ENCODE peak calls at places on chromosomes 6 and 20, in four cellular contexts. A is activated B cell treated with CpG ODN at 0.5 μM for 24 hours, Z is epithelial cell of esophagus, R is tibial nerve. N is an unnamed sample.

GRCh38 chr6:151029976-151030375 is 164.5 kb downstream of the MTHFD1L start:
- DNase-seq in A (no peak), Z (no peak), R (no peak), N (no peak)

GRCh38 chr20:57450419-57450818 is 59.2 kb downstream of the RBM38 start:
- DNase-seq in Z (no peak), A (peak), R (no peak), N (no peak)

GRCh38 chr6:83057705-83058321 is 7.8 kb downstream of the UBE3D start:
- DNase-seq in A (no peak), Z (peak), R (no peak), N (peak)

GRCh38 chr6:1020133-1020532 is 291.8 kb upstream of the FOXQ1 start:
- DNase-seq in A (no peak), Z (no peak), R (no peak), N (no peak)

GRCh38 chr6:64037421-64037820 is 401.8 kb downstream of the PHF3 start:
- DNase-seq in Z (peak), A (no peak), R (no peak), N (no peak)

GRCh38 chr6:48141975-48142374 is 31.0 kb upstream of the PTCHD4 start:
- DNase-seq in R (no peak), A (no peak), Z (peak), N (no peak)

GRCh38 chr6:134097114-134097707 is 44.8 kb upstream of the SLC2A12 start:
- DNase-seq in A (no peak), R (peak), Z (peak), N (peak)

GRCh38 chr6:3876131-3876530 is 27.0 kb downstream of the FAM50B start:
- DNase-seq in R (peak), Z (no peak), A (no peak), N (no peak)

GRCh38 chr6:155444120-155444917 is 11.3 kb downstream of the NOX3 start:
- DNase-seq in Z (no peak), R (no peak), A (no peak), N (peak)

GRCh38 chr6:106924699-106925523 is 49.6 kb downstream of the CD24 start:
- DNase-seq in A (no peak), Z (no peak), R (no peak), N (no peak)

GRCh38 chr6:131116755-131117360 is 18.4 kb upstream of the AKAP7 start:
- DNase-seq in R (no peak), A (no peak), Z (peak), N (peak)
- TF ChIP-seq CTCF in R (peak), A (peak), Z (peak), N (peak)

GRCh38 chr6:30895343-30895742 is 11.0 kb downstream of the DDR1 start:
- DNase-seq in R (no peak), A (no peak), Z (no peak), N (no peak)

GRCh38 chr6:30897882-30898281 is 10.1 kb upstream of the GTF2H4 start:
- DNase-seq in R (no peak), Z (no peak), A (no peak), N (no peak)

GRCh38 chr6:30894935-30895334 is 10.6 kb downstream of the DDR1 start:
- DNase-seq in A (no peak), R (no peak), Z (no peak), N (no peak)

GRCh38 chr6:30894381-30894780 is 10.1 kb downstream of the DDR1 start:
- DNase-seq in A (no peak), R (no peak), Z (no peak), N (no peak)

DNA sequence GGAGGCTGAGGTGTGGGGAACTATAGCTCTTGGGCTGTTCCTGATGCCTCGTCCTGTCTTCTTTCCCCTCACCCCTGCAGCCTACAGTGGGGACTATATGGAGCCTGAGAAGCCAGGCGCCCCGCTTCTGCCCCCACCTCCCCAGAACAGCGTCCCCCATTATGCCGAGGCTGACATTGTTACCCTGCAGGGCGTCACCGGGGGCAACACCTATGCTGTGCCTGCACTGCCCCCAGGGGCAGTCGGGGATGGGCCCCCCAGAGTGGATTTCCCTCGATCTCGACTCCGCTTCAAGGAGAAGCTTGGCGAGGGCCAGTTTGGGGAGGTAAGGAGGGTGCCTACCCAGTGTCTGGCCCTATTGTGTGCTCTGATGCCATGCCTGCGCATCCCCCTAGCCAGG is 11.5 kb upstream of the GTF2H4 start:
- DNase-seq in Z (no peak), R (no peak), A (no peak), N (no peak)
- TF ChIP-seq CTCF in Z (no peak), R (no peak), A (no peak), N (no peak)

GRCh38 chr6:39301606-39302005 is 12.6 kb downstream of the KCNK17 start:
- DNase-seq in R (no peak), A (no peak), Z (no peak), N (no peak)
- TF ChIP-seq CTCF in R (peak), A (no peak), Z (no peak), N (peak)

GRCh38 chr6:166032366-166033171 is 135.1 kb downstream of the TBXT start:
- DNase-seq in A (no peak), R (no peak), Z (no peak), N (no peak)
- TF ChIP-seq CTCF in A (no peak), R (no peak), Z (peak), N (peak)